ENCODE peak calls at places on chromosomes 6 and 20, in five cellular contexts. One of them, this sample, is unnamed. For H3K4me1, the result is how much of the 10 kb centered on the place peaks cover.

GRCh38 chr20:62418709-62419487 is 8.4 kb downstream of the RBBP8NL start:
- DNase-seq in SJSA1: no peak
- DNase-seq in psoas muscle: no peak
- DNase-seq in HCT116: no peak
- DNase-seq in fibroblast of lung: no peak
- DNase-seq in this sample: no peak

GRCh38 chr6:14146459-14147096 is 29.0 kb downstream of the CD83 start:
- DNase-seq in SJSA1: no peak
- DNase-seq in psoas muscle: no peak
- DNase-seq in HCT116: no peak
- DNase-seq in fibroblast of lung: no peak
- DNase-seq in this sample: no peak

GRCh38 chr6:152605901-152606390 is 31.2 kb downstream of the SYNE1 start:
- DNase-seq in SJSA1: no peak
- DNase-seq in psoas muscle: no peak
- DNase-seq in HCT116: no peak
- DNase-seq in fibroblast of lung: no peak
- DNase-seq in this sample: no peak

GRCh38 chr6:45741437-45742166 is 274.1 kb downstream of the CLIC5 start:
- DNase-seq in SJSA1: no peak
- DNase-seq in psoas muscle: no peak
- DNase-seq in HCT116: no peak
- DNase-seq in fibroblast of lung: peak
- DNase-seq in this sample: no peak

GRCh38 chr6:158668707-158669103 is 18.9 kb downstream of the SYTL3 start:
- DNase-seq in SJSA1: no peak
- DNase-seq in psoas muscle: no peak
- DNase-seq in HCT116: no peak
- DNase-seq in fibroblast of lung: no peak
- DNase-seq in this sample: no peak

GRCh38 chr6:52584203-52584602 is 7.3 kb upstream of the TRAM2 start:
- DNase-seq in SJSA1: no peak
- DNase-seq in psoas muscle: no peak
- DNase-seq in HCT116: no peak
- DNase-seq in fibroblast of lung: no peak
- DNase-seq in this sample: no peak

GRCh38 chr6:50120300-50120699 is 70.6 kb upstream of the DEFB112 start:
- DNase-seq in SJSA1: no peak
- DNase-seq in psoas muscle: no peak
- DNase-seq in HCT116: no peak
- DNase-seq in fibroblast of lung: no peak
- DNase-seq in this sample: no peak

GRCh38 chr6:44176935-44177509 is 18.4 kb downstream of the CAPN11 start:
- DNase-seq in SJSA1: no peak
- DNase-seq in psoas muscle: no peak
- DNase-seq in HCT116: no peak
- DNase-seq in fibroblast of lung: no peak
- DNase-seq in this sample: no peak

GRCh38 chr6:49517919-49518318 is 18.2 kb downstream of the GLYATL3 start:
- DNase-seq in SJSA1: no peak
- DNase-seq in psoas muscle: no peak
- DNase-seq in HCT116: no peak
- DNase-seq in fibroblast of lung: no peak
- DNase-seq in this sample: no peak

GRCh38 chr6:158283304-158284005 is 28.8 kb upstream of the TULP4 start:
- DNase-seq in SJSA1: peak
- DNase-seq in psoas muscle: no peak
- DNase-seq in HCT116: no peak
- DNase-seq in fibroblast of lung: peak
- DNase-seq in this sample: no peak

GRCh38 chr20:48157970-48158369 is 372.7 kb upstream of the SULF2 start:
- DNase-seq in SJSA1: no peak
- DNase-seq in psoas muscle: no peak
- DNase-seq in HCT116: no peak
- DNase-seq in fibroblast of lung: no peak
- DNase-seq in this sample: peak

GRCh38 chr6:158488065-158488464 is 71.8 kb upstream of the TMEM181 start:
- DNase-seq in SJSA1: peak
- DNase-seq in psoas muscle: no peak
- DNase-seq in HCT116: peak
- DNase-seq in fibroblast of lung: peak
- DNase-seq in this sample: peak

GRCh38 chr20:50003253-50003656 is 20.5 kb downstream of the SNAI1 start:
- DNase-seq in SJSA1: no peak
- DNase-seq in psoas muscle: no peak
- DNase-seq in HCT116: no peak
- DNase-seq in fibroblast of lung: peak
- DNase-seq in this sample: no peak

GRCh38 chr6:86936834-86937218 is 502 bp upstream of the HTR1E start:
- DNase-seq in SJSA1: no peak
- DNase-seq in psoas muscle: no peak
- DNase-seq in HCT116: no peak
- DNase-seq in fibroblast of lung: no peak
- DNase-seq in this sample: no peak

GRCh38 chr6:159842035-159842434 is 42.0 kb downstream of the PNLDC1 start:
- DNase-seq in SJSA1: no peak
- DNase-seq in psoas muscle: no peak
- DNase-seq in HCT116: peak
- DNase-seq in fibroblast of lung: no peak
- DNase-seq in this sample: no peak

GRCh38 chr20:31907046-31907445 is 36.6 kb downstream of the TTLL9 start:
- DNase-seq in SJSA1: no peak
- DNase-seq in psoas muscle: no peak
- DNase-seq in HCT116: no peak
- DNase-seq in fibroblast of lung: no peak
- DNase-seq in this sample: no peak

GRCh38 chr6:28743271-28743789 is 180.5 kb downstream of the TRIM27 start:
- DNase-seq in SJSA1: no peak
- DNase-seq in psoas muscle: no peak
- DNase-seq in HCT116: no peak
- DNase-seq in fibroblast of lung: no peak
- DNase-seq in this sample: no peak

GRCh38 chr20:51446656-51447055 is 95.9 kb downstream of the NFATC2 start:
- DNase-seq in SJSA1: peak
- DNase-seq in psoas muscle: peak
- DNase-seq in HCT116: peak
- DNase-seq in fibroblast of lung: peak
- DNase-seq in this sample: peak

GRCh38 chr6:130593200-130593599 is 227.4 kb downstream of the TMEM200A start:
- DNase-seq in SJSA1: no peak
- DNase-seq in psoas muscle: no peak
- DNase-seq in HCT116: no peak
- DNase-seq in fibroblast of lung: no peak
- DNase-seq in this sample: no peak

GRCh38 chr6:2959909-2960719 is 11.3 kb downstream of the SERPINB6 start:
- DNase-seq in SJSA1: peak
- DNase-seq in psoas muscle: no peak
- DNase-seq in HCT116: no peak
- DNase-seq in fibroblast of lung: peak
- DNase-seq in this sample: peak

GRCh38 chr20:50224553-50225255 is 34.1 kb downstream of the CEBPB start:
- DNase-seq in SJSA1: peak
- DNase-seq in psoas muscle: peak
- DNase-seq in HCT116: no peak
- DNase-seq in fibroblast of lung: peak
- DNase-seq in this sample: peak

GRCh38 chr20:45157977-45158376 is 16.7 kb upstream of the PI3 start:
- DNase-seq in SJSA1: no peak
- DNase-seq in psoas muscle: no peak
- DNase-seq in HCT116: peak
- DNase-seq in fibroblast of lung: peak
- DNase-seq in this sample: no peak

GRCh38 chr20:34355427-34355826 is 7.6 kb upstream of the ITCH start:
- DNase-seq in SJSA1: no peak
- DNase-seq in psoas muscle: no peak
- DNase-seq in HCT116: no peak
- DNase-seq in fibroblast of lung: no peak
- DNase-seq in this sample: no peak
- H3K4me1 ChIP-seq in SJSA1: under half
- H3K4me1 ChIP-seq in psoas muscle: under half
- H3K4me1 ChIP-seq in HCT116: under half
- H3K4me1 ChIP-seq in fibroblast of lung: under half
- H3K4me1 ChIP-seq in this sample: under half

GRCh38 chr20:1121439-1121838 is 3.0 kb downstream of the PSMF1 start:
- DNase-seq in SJSA1: no peak
- DNase-seq in psoas muscle: no peak
- DNase-seq in HCT116: no peak
- DNase-seq in fibroblast of lung: no peak
- DNase-seq in this sample: no peak
- H3K4me1 ChIP-seq in SJSA1: under half
- H3K4me1 ChIP-seq in psoas muscle: half or more
- H3K4me1 ChIP-seq in HCT116: under half
- H3K4me1 ChIP-seq in fibroblast of lung: under half
- H3K4me1 ChIP-seq in this sample: under half

GRCh38 chr6:156954781-156955180 is 177.6 kb downstream of the ARID1B start:
- DNase-seq in SJSA1: no peak
- DNase-seq in psoas muscle: no peak
- DNase-seq in HCT116: no peak
- DNase-seq in fibroblast of lung: no peak
- DNase-seq in this sample: no peak
- H3K4me1 ChIP-seq in SJSA1: under half
- H3K4me1 ChIP-seq in psoas muscle: half or more
- H3K4me1 ChIP-seq in HCT116: under half
- H3K4me1 ChIP-seq in fibroblast of lung: under half
- H3K4me1 ChIP-seq in this sample: under half

GRCh38 chr6:81938991-81939773 is 186.7 kb upstream of the TENT5A start:
- DNase-seq in SJSA1: no peak
- DNase-seq in psoas muscle: no peak
- DNase-seq in HCT116: peak
- DNase-seq in fibroblast of lung: peak
- DNase-seq in this sample: peak
- H3K4me1 ChIP-seq in SJSA1: under half
- H3K4me1 ChIP-seq in psoas muscle: under half
- H3K4me1 ChIP-seq in HCT116: under half
- H3K4me1 ChIP-seq in fibroblast of lung: under half
- H3K4me1 ChIP-seq in this sample: under half

GRCh38 chr6:137864812-137865508 is 2.1 kb upstream of the TNFAIP3 start:
- DNase-seq in SJSA1: no peak
- DNase-seq in psoas muscle: no peak
- DNase-seq in HCT116: no peak
- DNase-seq in fibroblast of lung: no peak
- DNase-seq in this sample: no peak

GRCh38 chr6:137868721-137869631 is 1.9 kb downstream of the TNFAIP3 start:
- DNase-seq in SJSA1: no peak
- DNase-seq in psoas muscle: no peak
- DNase-seq in HCT116: no peak
- DNase-seq in fibroblast of lung: no peak
- DNase-seq in this sample: no peak

GRCh38 chr6:137867685-137868509 is 838 bp downstream of the TNFAIP3 start:
- DNase-seq in SJSA1: no peak
- DNase-seq in psoas muscle: peak
- DNase-seq in HCT116: no peak
- DNase-seq in fibroblast of lung: peak
- DNase-seq in this sample: no peak

GRCh38 chr6:137866200-137866913 is 702 bp upstream of the TNFAIP3 start:
- DNase-seq in SJSA1: no peak
- DNase-seq in psoas muscle: peak
- DNase-seq in HCT116: no peak
- DNase-seq in fibroblast of lung: peak
- DNase-seq in this sample: peak

GRCh38 chr6:137866914-137867684 is at the start of gene TNFAIP3:
- DNase-seq in SJSA1: peak
- DNase-seq in psoas muscle: peak
- DNase-seq in HCT116: peak
- DNase-seq in fibroblast of lung: peak
- DNase-seq in this sample: peak
- H3K4me1 ChIP-seq in SJSA1: under half
- H3K4me1 ChIP-seq in psoas muscle: under half
- H3K4me1 ChIP-seq in HCT116: under half
- H3K4me1 ChIP-seq in fibroblast of lung: under half
- H3K4me1 ChIP-seq in this sample: half or more

DNA sequence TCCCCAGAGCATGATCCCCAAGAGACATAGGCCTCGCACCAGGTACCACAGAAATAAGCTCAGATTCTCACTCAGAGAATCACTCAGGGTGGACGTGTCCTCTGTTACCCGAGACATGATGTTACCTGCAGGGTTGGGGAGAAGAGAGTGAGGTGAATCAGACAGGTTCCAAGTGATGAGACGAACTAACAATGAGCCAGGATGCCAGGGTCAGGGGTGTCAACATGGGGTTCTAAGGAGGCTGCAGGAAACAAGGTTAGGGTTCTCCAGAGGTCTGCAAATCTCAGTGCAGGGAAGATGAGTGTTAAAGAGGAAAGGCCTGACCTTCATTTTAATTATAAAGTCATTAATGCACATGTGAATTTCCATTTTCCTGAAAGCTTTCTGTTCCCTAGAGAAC is 2.5 kb downstream of the TAP1 start:
- DNase-seq in SJSA1: no peak
- DNase-seq in psoas muscle: no peak
- DNase-seq in HCT116: no peak
- DNase-seq in fibroblast of lung: no peak
- DNase-seq in this sample: no peak
- H3K4me1 ChIP-seq in SJSA1: under half
- H3K4me1 ChIP-seq in psoas muscle: under half
- H3K4me1 ChIP-seq in HCT116: under half
- H3K4me1 ChIP-seq in fibroblast of lung: under half
- H3K4me1 ChIP-seq in this sample: under half

GRCh38 chr6:960356-960755 is 267.4 kb upstream of the EXOC2 start:
- DNase-seq in SJSA1: no peak
- DNase-seq in psoas muscle: no peak
- DNase-seq in HCT116: no peak
- DNase-seq in fibroblast of lung: peak
- DNase-seq in this sample: no peak
- H3K4me1 ChIP-seq in SJSA1: under half
- H3K4me1 ChIP-seq in psoas muscle: under half
- H3K4me1 ChIP-seq in HCT116: under half
- H3K4me1 ChIP-seq in fibroblast of lung: under half
- H3K4me1 ChIP-seq in this sample: under half